ENCODE peak calls at places on chromosome 19, in four cellular contexts. Y, N, I and H are unnamed samples.

GRCh38 chr19:20005741-20006140 is 33.6 kb downstream of the ZNF682 start:
- DNase-seq in I (no peak), Y (no peak), N (no peak), H (no peak)

GRCh38 chr19:12969292-12969988 is at the start of gene DAND5:
- DNase-seq in I (no peak), N (no peak), Y (no peak), H (peak)

GRCh38 chr19:14146789-14147216 is 10.4 kb upstream of the ASF1B start:
- DNase-seq in I (no peak), Y (peak), N (no peak), H (no peak)

GRCh38 chr19:14091885-14092462 is 1.4 kb upstream of the SAMD1 start:
- DNase-seq in I (no peak), N (no peak), Y (no peak), H (peak)

GRCh38 chr19:28956971-28957370 is 256.0 kb downstream of the UQCRFS1 start:
- DNase-seq in I (no peak), N (no peak), Y (no peak), H (no peak)

GRCh38 chr19:30879225-30879624 is 470.0 kb downstream of the TSHZ3 start:
- DNase-seq in I (no peak), Y (no peak), N (no peak), H (no peak)

GRCh38 chr19:57615346-57615745 is 1.3 kb downstream of the ZNF134 start:
- DNase-seq in Y (no peak), I (no peak), N (no peak), H (no peak)

GRCh38 chr19:16934489-16934888 is 45.7 kb downstream of the F2RL3 start:
- DNase-seq in Y (no peak), N (no peak), I (no peak), H (no peak)

GRCh38 chr19:369876-370275 is 25.3 kb upstream of the MIER2 start:
- DNase-seq in I (no peak), N (no peak), Y (no peak), H (no peak)

GRCh38 chr19:5024282-5024681 is 55.4 kb downstream of the KDM4B start:
- DNase-seq in I (no peak), N (no peak), Y (no peak), H (peak)

GRCh38 chr19:52896431-52897148 is 845 bp downstream of the ZNF320 start:
- DNase-seq in N (no peak), Y (peak), I (no peak), H (peak)

GRCh38 chr19:8396185-8396562 is 6.0 kb downstream of the RAB11B start:
- DNase-seq in Y (no peak), I (no peak), N (no peak), H (no peak)

GRCh38 chr19:45764947-45765346 is 4.1 kb downstream of the SIX5 start:
- DNase-seq in I (no peak), Y (no peak), N (no peak), H (no peak)

GRCh38 chr19:1221141-1221903 is 15.7 kb downstream of the STK11 start:
- DNase-seq in I (no peak), Y (peak), N (no peak), H (no peak)

GRCh38 chr19:17183858-17184271 is 31.3 kb upstream of the USE1 start:
- DNase-seq in N (no peak), Y (no peak), I (peak), H (no peak)

GRCh38 chr19:30518965-30519606 is 146.9 kb downstream of the ZNF536 start:
- DNase-seq in I (no peak), N (no peak), Y (no peak), H (no peak)

GRCh38 chr19:45323671-45324081 is 1.0 kb upstream of the CKM start:
- DNase-seq in I (no peak), Y (no peak), N (no peak), H (no peak)

GRCh38 chr19:43639507-43640423 is at the start of gene CADM4:
- DNase-seq in N (no peak), I (no peak), Y (no peak), H (peak)

GRCh38 chr19:47467914-47468313 is 3.8 kb downstream of the SLC8A2 start:
- DNase-seq in N (no peak), I (no peak), Y (no peak), H (no peak)

GRCh38 chr19:31349160-31349881 is at the start of gene TSHZ3:
- DNase-seq in I (no peak), Y (peak), N (peak), H (peak)

GRCh38 chr19:53865523-53865917 is 2.2 kb upstream of the MYADM start:
- DNase-seq in I (no peak), N (peak), Y (no peak), H (no peak)

GRCh38 chr19:46753420-46754155 is 7.3 kb upstream of the STRN4 start:
- DNase-seq in Y (no peak), I (no peak), N (peak), H (peak)

GRCh38 chr19:18274303-18274775 is at the start of gene IQCN:
- DNase-seq in I (no peak), N (peak), Y (no peak), H (no peak)
- TF ChIP-seq ELK1 in I (no peak), N (no peak), Y (no peak), H (no peak)

DNA sequence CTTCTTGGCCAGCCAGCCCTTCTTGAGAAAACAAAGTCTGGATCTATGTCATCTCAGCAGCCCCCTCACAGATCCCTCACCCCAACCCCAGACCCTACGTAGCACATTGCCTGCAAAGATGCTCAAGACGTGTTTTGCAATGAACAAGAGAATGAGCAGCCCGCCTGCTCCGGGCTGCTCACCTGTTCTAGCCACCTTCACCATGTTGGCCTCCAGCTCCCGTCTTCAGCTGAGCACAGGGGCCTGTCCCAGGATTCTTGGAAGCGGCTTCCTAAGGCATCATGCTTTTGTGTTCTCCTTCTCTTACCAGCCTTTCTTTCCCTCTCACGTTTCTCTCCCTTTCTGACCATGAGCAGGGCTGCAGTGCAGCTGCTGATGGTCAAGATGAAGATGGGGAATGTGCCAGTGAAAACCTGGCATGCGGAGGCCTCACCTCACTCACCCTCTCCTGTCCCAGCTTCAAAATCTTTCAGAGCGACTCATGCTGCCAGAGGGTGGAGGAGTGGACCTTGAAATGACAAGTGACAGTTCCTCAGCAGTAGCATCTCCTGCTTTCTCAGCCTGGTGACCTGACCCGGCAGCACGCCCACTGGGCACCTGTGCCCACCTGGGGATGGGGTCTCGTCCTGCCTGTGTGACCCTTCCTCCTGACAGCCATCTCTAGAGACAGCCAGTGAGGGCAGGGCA is 46.1 kb downstream of the RFX2 start:
- DNase-seq in N (no peak), Y (no peak), I (no peak), H (no peak)
- TF ChIP-seq ELK1 in N (no peak), Y (no peak), I (no peak), H (no peak)

GRCh38 chr19:3611841-3612240 is 5.2 kb upstream of the TBXA2R start:
- DNase-seq in I (no peak), N (no peak), Y (no peak), H (no peak)

GRCh38 chr19:3612330-3612729 is 5.7 kb upstream of the TBXA2R start:
- DNase-seq in N (no peak), I (no peak), Y (no peak), H (no peak)

GRCh38 chr19:3614858-3615505 is 8.3 kb upstream of the TBXA2R start:
- DNase-seq in Y (no peak), I (no peak), N (no peak), H (no peak)

GRCh38 chr19:3613765-3614661 is 7.3 kb upstream of the TBXA2R start:
- DNase-seq in N (no peak), Y (no peak), I (no peak), H (no peak)

DNA sequence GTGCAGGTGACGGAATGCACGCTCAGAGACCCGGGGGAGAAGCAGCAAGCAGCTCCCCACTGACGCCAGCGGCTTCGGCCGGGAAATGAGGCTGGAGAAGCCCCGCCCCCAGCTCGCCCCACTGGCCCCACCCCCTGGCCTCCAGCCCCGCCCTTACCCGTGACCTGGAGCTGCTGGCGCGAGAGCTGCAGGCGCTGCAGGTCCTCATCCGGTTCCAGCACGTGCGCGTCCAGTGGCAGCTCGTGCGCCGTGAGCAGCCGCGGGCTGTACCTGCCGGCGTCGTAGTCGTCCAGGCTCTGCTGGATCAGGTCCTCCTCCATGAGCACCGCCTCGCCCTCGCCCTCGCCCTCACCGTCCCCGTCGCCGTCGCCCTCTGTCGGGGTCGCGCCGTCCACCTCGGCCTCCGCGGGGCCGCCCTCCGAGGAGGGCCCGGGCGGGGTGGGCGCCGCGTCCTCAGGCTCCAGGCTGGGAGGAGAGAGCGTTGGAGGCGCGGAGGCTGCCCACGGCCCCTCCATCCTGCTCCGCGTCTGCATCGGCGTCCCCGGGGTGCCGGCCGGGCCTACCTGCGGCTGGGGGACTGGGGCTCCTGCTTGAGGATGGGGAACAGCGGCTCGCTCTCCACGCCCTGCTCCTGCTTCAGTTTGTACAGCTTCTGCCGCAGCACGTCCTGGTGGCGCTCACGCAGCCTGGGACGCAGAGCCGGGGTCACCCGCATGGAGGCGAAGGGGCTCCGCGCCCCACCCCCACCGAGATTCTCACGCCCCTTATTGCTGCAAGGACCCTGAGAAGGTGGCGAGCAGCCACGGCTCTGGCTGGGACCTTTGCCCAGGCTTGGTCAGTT is 6.4 kb upstream of the TBXA2R start:
- DNase-seq in I (no peak), Y (no peak), N (no peak), H (peak)
- TF ChIP-seq ELK1 in I (no peak), Y (no peak), N (no peak), H (no peak)

GRCh38 chr19:40677156-40677555 is 13.3 kb downstream of the NUMBL start:
- DNase-seq in I (no peak), N (no peak), Y (no peak), H (no peak)

GRCh38 chr19:40684280-40684679 is 6.2 kb downstream of the NUMBL start:
- DNase-seq in N (no peak), I (no peak), Y (no peak), H (no peak)

GRCh38 chr19:40682431-40682964 is 8.0 kb downstream of the NUMBL start:
- DNase-seq in N (no peak), I (no peak), Y (no peak), H (no peak)

GRCh38 chr19:40683437-40683836 is 7.0 kb downstream of the NUMBL start:
- DNase-seq in N (no peak), I (no peak), Y (no peak), H (no peak)

DNA sequence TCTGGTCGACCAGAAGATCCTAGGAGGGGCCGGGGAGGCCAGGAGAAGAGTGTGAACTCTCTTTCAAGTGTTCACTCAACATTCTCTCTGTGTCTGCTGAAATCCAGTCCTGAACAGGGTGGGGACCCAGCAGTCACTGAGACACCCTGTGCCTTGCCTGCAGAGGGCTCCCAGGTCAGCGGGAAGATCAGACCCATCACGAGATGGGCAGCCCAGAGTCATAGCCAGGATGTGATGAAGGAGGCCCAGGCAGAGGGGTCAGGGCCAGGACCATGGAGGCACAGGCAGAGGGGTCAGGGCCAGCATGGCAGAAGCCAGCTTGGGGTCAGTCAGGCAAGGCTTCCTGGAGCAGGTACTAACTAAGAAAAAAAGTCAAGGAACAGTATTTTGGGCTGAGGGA is 9.4 kb downstream of the NUMBL start:
- DNase-seq in I (no peak), Y (no peak), N (no peak), H (no peak)
- TF ChIP-seq ELK1 in I (no peak), Y (no peak), N (no peak), H (no peak)

GRCh38 chr19:50261446-50261970 is 58.1 kb downstream of the MYH14 start:
- DNase-seq in Y (no peak), I (no peak), N (no peak), H (no peak)

GRCh38 chr19:50263176-50263575 is 59.8 kb downstream of the MYH14 start:
- DNase-seq in I (no peak), Y (no peak), N (no peak), H (no peak)

GRCh38 chr19:50266896-50267295 is 62.3 kb downstream of the KCNC3 start:
- DNase-seq in Y (no peak), I (no peak), N (peak), H (peak)

GRCh38 chr19:50266041-50266440 is 62.6 kb downstream of the MYH14 start:
- DNase-seq in Y (no peak), I (no peak), N (no peak), H (no peak)

GRCh38 chr19:50264483-50265186 is 61.2 kb downstream of the MYH14 start:
- DNase-seq in Y (no peak), N (peak), I (no peak), H (peak)
- TF ChIP-seq ELK1 in Y (no peak), N (no peak), I (no peak), H (no peak)

DNA sequence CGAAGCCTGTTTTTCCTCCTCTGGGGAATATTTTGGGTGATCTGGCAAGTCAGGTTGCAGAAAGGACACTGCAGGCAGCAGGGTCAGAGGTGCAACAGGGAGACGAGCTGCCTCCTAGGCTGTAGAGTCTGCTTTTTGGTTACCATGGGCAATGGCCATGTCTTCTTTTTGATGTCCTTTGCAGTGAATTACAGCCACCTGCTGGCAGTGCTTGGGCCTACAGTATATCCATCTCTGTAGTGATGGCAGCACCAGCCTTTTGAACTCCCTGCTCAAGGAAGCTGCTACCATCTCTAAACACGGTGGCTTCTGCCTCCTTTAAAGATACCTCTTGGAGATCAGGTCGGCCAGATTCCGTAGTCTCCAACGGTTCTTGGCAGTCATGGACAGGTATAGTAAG is 73.9 kb downstream of the WTIP start:
- DNase-seq in N (peak), Y (no peak), I (no peak), H (no peak)
- TF ChIP-seq ELK1 in N (no peak), Y (no peak), I (no peak), H (no peak)